ENCODE peak calls at places on chromosomes 11 and 22, in ten cellular contexts. R is IMR-90; P is A549; Q is NCI-H1105 treated with DMSO at 0.1 percent for 48 hours; L is aorta; X is EL; W is smooth muscle cell of the brain vasculature; F is GM12891; U is CD4-positive, alpha-beta T cell; Y is ELR. O is an unnamed sample.

GRCh38 chr22:49657275-49657973 is 170.2 kb downstream of the BRD1 start:
- DNase-seq in X (no peak), L (peak; percentile 81), P (no peak), U (peak; percentile 56), W (no peak), R (no peak), Y (no peak), Q (no peak), F (peak; percentile 64), O (no peak)

GRCh38 chr22:35561796-35562526 is 21.3 kb downstream of the RASD2 start:
- DNase-seq in P (peak; percentile 66), F (no peak), Q (no peak), W (no peak), L (no peak), X (peak; percentile 92), U (no peak), Y (peak; percentile 94), R (peak; percentile 84), O (peak; percentile 65)

GRCh38 chr22:27637604-27638003 is 164.0 kb downstream of the MN1 start:
- DNase-seq in Y (peak; percentile 69), F (no peak), P (no peak), Q (no peak), X (peak; percentile 55), R (peak; percentile 28), W (no peak), U (no peak), L (peak; percentile 12), O (no peak)

GRCh38 chr11:68211546-68211945 is 1.6 kb downstream of the KMT5B start:
- DNase-seq in Y (no peak), L (no peak), Q (no peak), X (no peak), U (no peak), W (no peak), F (no peak), P (no peak), R (no peak), O (no peak)

GRCh38 chr11:29844701-29845379 is 172.0 kb downstream of the KCNA4 start:
- DNase-seq in Y (no peak), P (no peak), R (no peak), W (no peak), U (no peak), L (no peak), X (no peak), F (no peak), Q (no peak), O (no peak)

GRCh38 chr22:40094449-40094848 is 83.3 kb upstream of the TNRC6B start:
- DNase-seq in W (no peak), P (no peak), Q (no peak), Y (no peak), X (no peak), R (peak; percentile 7), U (no peak), L (no peak), F (no peak), O (no peak)

GRCh38 chr11:75271730-75272129 is 31.2 kb downstream of the TPBGL start:
- DNase-seq in R (no peak), X (no peak), W (no peak), F (no peak), U (no peak), P (no peak), Y (no peak), L (no peak), Q (no peak), O (no peak)

GRCh38 chr11:134630896-134631295 is 218.9 kb upstream of the B3GAT1 start:
- DNase-seq in W (no peak), Q (no peak), Y (no peak), L (peak; percentile 65), R (no peak), P (no peak), X (no peak), U (no peak), F (no peak), O (no peak)

GRCh38 chr11:116772443-116773202 is at the start of gene BUD13:
- DNase-seq in Y (peak; percentile 88), L (peak; percentile 98), P (peak; percentile 77), R (peak; percentile 75), Q (peak; percentile 89), U (peak; percentile 93), X (peak; percentile 81), F (peak; percentile 90), W (no peak), O (peak; percentile 31)

GRCh38 chr11:121613724-121614123 is 161.0 kb upstream of the SORL1-AS1 start:
- DNase-seq in R (peak; percentile 69), Y (no peak), F (no peak), L (no peak), X (no peak), W (no peak), Q (peak; percentile 94), P (no peak), U (no peak), O (no peak)

GRCh38 chr11:10255388-10256125 is 38.5 kb downstream of the SBF2 start:
- DNase-seq in Q (no peak), L (no peak), X (no peak), W (no peak), Y (no peak), F (no peak), U (no peak), R (peak; percentile 63), P (no peak), O (no peak)

GRCh38 chr22:23080542-23081290 is 10.4 kb downstream of the GNAZ start:
- DNase-seq in P (no peak), Y (no peak), Q (no peak), X (no peak), F (no peak), W (no peak), R (no peak), L (no peak), U (no peak), O (no peak)

GRCh38 chr11:60378359-60378758 is at the start of gene MS4A7:
- DNase-seq in Q (no peak), W (no peak), R (no peak), U (no peak), L (no peak), X (no peak), Y (no peak), P (no peak), F (peak; percentile 42), O (no peak)

GRCh38 chr11:104876838-104877500 is 21.3 kb downstream of the CASP12 start:
- DNase-seq in Q (no peak), R (no peak), P (no peak), L (no peak), Y (no peak), F (no peak), X (no peak), U (no peak), W (no peak), O (no peak)

GRCh38 chr11:33323421-33323820 is 66.2 kb downstream of the HIPK3 start:
- DNase-seq in X (no peak), W (no peak), U (no peak), L (no peak), Q (no peak), Y (no peak), F (no peak), R (no peak), P (no peak), O (no peak)

GRCh38 chr11:118415739-118416068 is 14.3 kb downstream of the ATP5MG start:
- DNase-seq in R (peak; percentile 98), P (peak; percentile 36), Q (no peak), W (peak; percentile 58), L (no peak), X (peak; percentile 92), F (no peak), U (no peak), Y (peak; percentile 96), O (peak; percentile 88)

GRCh38 chr11:15106201-15106965 is 8.3 kb upstream of the INSC start:
- DNase-seq in L (no peak), Q (no peak), W (no peak), R (peak; percentile 91), F (no peak), X (peak; percentile 78), U (no peak), P (no peak), Y (peak; percentile 86), O (peak; percentile 68)

GRCh38 chr11:79152511-79152910 is 288.3 kb downstream of the TENM4 start:
- DNase-seq in L (no peak), F (no peak), Q (no peak), R (no peak), W (no peak), X (no peak), Y (no peak), P (no peak), U (no peak), O (no peak)

GRCh38 chr11:124825876-124826275 is 25.7 kb upstream of the MSANTD2 start:
- DNase-seq in Q (no peak), W (no peak), Y (no peak), L (no peak), P (no peak), U (no peak), F (no peak), R (no peak), X (no peak), O (no peak)